ENCODE peak calls at places on chromosomes 5 and 9, in five cellular contexts. One of them, this sample, is unnamed.

GRCh38 chr5:14816999-14817761 is 54.4 kb downstream of the ANKH start:
- DNase-seq in neural crest cell: no peak
- DNase-seq in activated CD8-positive, alpha-beta memory T cell treated with anti-CD3 and anti-CD28 coated beads for 48 hours: no peak
- DNase-seq in cerebellar nuclear complex: peak; percentile 46
- DNase-seq in hypothalamus: no peak
- DNase-seq in this sample: no peak

GRCh38 chr5:10111575-10111974 is 138.1 kb downstream of the ATPSCKMT start:
- DNase-seq in neural crest cell: peak; percentile 52
- DNase-seq in hypothalamus: no peak
- DNase-seq in activated CD8-positive, alpha-beta memory T cell treated with anti-CD3 and anti-CD28 coated beads for 48 hours: no peak
- DNase-seq in cerebellar nuclear complex: no peak
- DNase-seq in this sample: peak; percentile 61

GRCh38 chr9:107755267-107755666 is 265.7 kb upstream of the KLF4 start:
- DNase-seq in cerebellar nuclear complex: no peak
- DNase-seq in neural crest cell: no peak
- DNase-seq in hypothalamus: no peak
- DNase-seq in activated CD8-positive, alpha-beta memory T cell treated with anti-CD3 and anti-CD28 coated beads for 48 hours: no peak
- DNase-seq in this sample: peak; percentile 72

GRCh38 chr9:19903076-19903475 is 114.2 kb upstream of the SLC24A2 start:
- DNase-seq in activated CD8-positive, alpha-beta memory T cell treated with anti-CD3 and anti-CD28 coated beads for 48 hours: no peak
- DNase-seq in hypothalamus: no peak
- DNase-seq in cerebellar nuclear complex: no peak
- DNase-seq in neural crest cell: no peak
- DNase-seq in this sample: no peak

GRCh38 chr5:17396247-17396646 is 101.8 kb upstream of the TAF11L2 start:
- DNase-seq in activated CD8-positive, alpha-beta memory T cell treated with anti-CD3 and anti-CD28 coated beads for 48 hours: no peak
- DNase-seq in hypothalamus: no peak
- DNase-seq in cerebellar nuclear complex: no peak
- DNase-seq in neural crest cell: no peak
- DNase-seq in this sample: no peak

GRCh38 chr9:134227451-134228411 is 63.4 kb upstream of the RNU6ATAC start:
- DNase-seq in activated CD8-positive, alpha-beta memory T cell treated with anti-CD3 and anti-CD28 coated beads for 48 hours: no peak
- DNase-seq in neural crest cell: no peak
- DNase-seq in hypothalamus: no peak
- DNase-seq in cerebellar nuclear complex: no peak
- DNase-seq in this sample: no peak

GRCh38 chr5:31823477-31823876 is 184.5 kb downstream of the PDZD2 start:
- DNase-seq in neural crest cell: no peak
- DNase-seq in hypothalamus: no peak
- DNase-seq in activated CD8-positive, alpha-beta memory T cell treated with anti-CD3 and anti-CD28 coated beads for 48 hours: no peak
- DNase-seq in cerebellar nuclear complex: no peak
- DNase-seq in this sample: no peak

GRCh38 chr5:859391-859790 is 8.6 kb upstream of the ZDHHC11 start:
- DNase-seq in neural crest cell: no peak
- DNase-seq in hypothalamus: no peak
- DNase-seq in activated CD8-positive, alpha-beta memory T cell treated with anti-CD3 and anti-CD28 coated beads for 48 hours: no peak
- DNase-seq in cerebellar nuclear complex: no peak
- DNase-seq in this sample: no peak

GRCh38 chr9:130680836-130681768 is 12.5 kb upstream of the EXOSC2 start:
- DNase-seq in cerebellar nuclear complex: no peak
- DNase-seq in hypothalamus: no peak
- DNase-seq in activated CD8-positive, alpha-beta memory T cell treated with anti-CD3 and anti-CD28 coated beads for 48 hours: no peak
- DNase-seq in neural crest cell: peak; percentile 73
- DNase-seq in this sample: peak; percentile 94

GRCh38 chr9:84839538-84839937 is 170.0 kb downstream of the NTRK2 start:
- DNase-seq in neural crest cell: no peak
- DNase-seq in cerebellar nuclear complex: no peak
- DNase-seq in hypothalamus: no peak
- DNase-seq in activated CD8-positive, alpha-beta memory T cell treated with anti-CD3 and anti-CD28 coated beads for 48 hours: no peak
- DNase-seq in this sample: no peak

GRCh38 chr5:176153741-176154140 is 84.5 kb upstream of the SIMC1 start:
- DNase-seq in neural crest cell: no peak
- DNase-seq in cerebellar nuclear complex: no peak
- DNase-seq in activated CD8-positive, alpha-beta memory T cell treated with anti-CD3 and anti-CD28 coated beads for 48 hours: no peak
- DNase-seq in hypothalamus: no peak
- DNase-seq in this sample: no peak

GRCh38 chr5:133367413-133367812 is 244.9 kb downstream of the FSTL4 start:
- DNase-seq in neural crest cell: no peak
- DNase-seq in activated CD8-positive, alpha-beta memory T cell treated with anti-CD3 and anti-CD28 coated beads for 48 hours: no peak
- DNase-seq in cerebellar nuclear complex: no peak
- DNase-seq in hypothalamus: no peak
- DNase-seq in this sample: no peak

GRCh38 chr5:322942-323879 is 1.7 kb downstream of the AHRR start:
- DNase-seq in activated CD8-positive, alpha-beta memory T cell treated with anti-CD3 and anti-CD28 coated beads for 48 hours: no peak
- DNase-seq in cerebellar nuclear complex: no peak
- DNase-seq in hypothalamus: no peak
- DNase-seq in neural crest cell: no peak
- DNase-seq in this sample: no peak

GRCh38 chr9:90393355-90394152 is 249.1 kb downstream of the DIRAS2 start:
- DNase-seq in neural crest cell: no peak
- DNase-seq in hypothalamus: no peak
- DNase-seq in activated CD8-positive, alpha-beta memory T cell treated with anti-CD3 and anti-CD28 coated beads for 48 hours: no peak
- DNase-seq in cerebellar nuclear complex: no peak
- DNase-seq in this sample: no peak

GRCh38 chr9:138038244-138038671 is 160.7 kb downstream of the CACNA1B start:
- DNase-seq in hypothalamus: no peak
- DNase-seq in neural crest cell: no peak
- DNase-seq in cerebellar nuclear complex: no peak
- DNase-seq in activated CD8-positive, alpha-beta memory T cell treated with anti-CD3 and anti-CD28 coated beads for 48 hours: no peak
- DNase-seq in this sample: no peak